ENCODE peak calls at places on chromosome 22, in eight cellular contexts. Z is ureter, A is HuH-7.5, G is B cell, I is endothelial cell, F is ecto neural progenitor cell, X is psoas muscle, R is fibroblast of the conjunctiva. P is an unnamed sample.

GRCh38 chr22:49916851-49917250 is 1.4 kb downstream of the ALG12 start:
- DNase-seq in Z (no peak), A (no peak), G (no peak), I (no peak), F (no peak), X (no peak), R (no peak), P (no peak)

GRCh38 chr22:41237707-41238569 is 2.8 kb downstream of the CHADL start:
- DNase-seq in Z (peak), A (peak), G (peak), I (peak), F (peak), X (peak), R (no peak), P (peak)

GRCh38 chr22:33477131-33478111 is 419.2 kb upstream of the SYN3 start:
- DNase-seq in Z (no peak), A (no peak), G (no peak), I (no peak), F (no peak), X (no peak), R (no peak), P (no peak)

GRCh38 chr22:47112994-47113879 is 350.8 kb downstream of the TBC1D22A start:
- DNase-seq in Z (no peak), A (no peak), G (no peak), I (no peak), F (no peak), X (no peak), R (no peak), P (no peak)

GRCh38 chr22:37893583-37893983 is 12.5 kb upstream of the MICALL1 start:
- DNase-seq in Z (no peak), A (no peak), G (no peak), I (no peak), F (no peak), X (no peak), R (no peak), P (no peak)

GRCh38 chr22:49307870-49308269 is 519.8 kb downstream of the BRD1 start:
- DNase-seq in Z (peak), A (no peak), G (no peak), I (peak), F (peak), X (peak), R (no peak), P (no peak)

GRCh38 chr22:27835446-27835845 is 33.9 kb upstream of the MN1 start:
- DNase-seq in Z (no peak), A (no peak), G (no peak), I (no peak), F (no peak), X (no peak), R (no peak), P (no peak)

GRCh38 chr22:38724926-38725571 is 19.3 kb downstream of the GTPBP1 start:
- DNase-seq in Z (no peak), A (peak), G (peak), I (peak), F (no peak), X (peak), R (no peak), P (no peak)

GRCh38 chr22:21450320-21450831 is 16.8 kb upstream of the TMEM191C start:
- DNase-seq in Z (peak), A (no peak), G (no peak), I (peak), F (no peak), X (no peak), R (no peak), P (no peak)

GRCh38 chr22:37639070-37639760 is at the start of gene SH3BP1:
- DNase-seq in Z (peak), A (peak), G (peak), I (peak), F (peak), X (peak), R (no peak), P (no peak)

GRCh38 chr22:29553391-29554224 is at the start of gene THOC5:
- DNase-seq in Z (peak), A (peak), G (peak), I (peak), F (peak), X (peak), R (peak), P (peak)

GRCh38 chr22:42434283-42434682 is 2.1 kb upstream of the NFAM1 start:
- DNase-seq in Z (no peak), A (no peak), G (no peak), I (no peak), F (no peak), X (no peak), R (no peak), P (no peak)

GRCh38 chr22:39316440-39317083 is 2.9 kb downstream of the RPL3 start:
- DNase-seq in Z (peak), A (no peak), G (peak), I (peak), F (peak), X (peak), R (peak), P (no peak)

GRCh38 chr22:50267591-50268390 is 2.4 kb downstream of the MAPK11 start:
- DNase-seq in Z (peak), A (peak), G (peak), I (peak), F (no peak), X (peak), R (no peak), P (no peak)

GRCh38 chr22:49007013-49007653 is 820.5 kb downstream of the BRD1 start:
- DNase-seq in Z (no peak), A (no peak), G (no peak), I (no peak), F (peak), X (peak), R (no peak), P (no peak)

GRCh38 chr22:46957521-46957920 is 195.1 kb downstream of the TBC1D22A start:
- DNase-seq in Z (no peak), A (no peak), G (no peak), I (no peak), F (no peak), X (peak), R (no peak), P (no peak)

GRCh38 chr22:50486561-50487289 is at the start of gene MIOX:
- DNase-seq in Z (no peak), A (no peak), G (no peak), I (no peak), F (no peak), X (no peak), R (no peak), P (no peak)

GRCh38 chr22:39482768-39483167 is 19.3 kb upstream of the MIEF1 start:
- DNase-seq in Z (no peak), A (no peak), G (no peak), I (no peak), F (no peak), X (no peak), R (no peak), P (no peak)

GRCh38 chr22:45946805-45947600 is 30.0 kb downstream of the WNT7B start:
- DNase-seq in Z (no peak), A (no peak), G (peak), I (no peak), F (no peak), X (no peak), R (no peak), P (no peak)

GRCh38 chr22:44211946-44212930 is 31.5 kb downstream of the PARVG start:
- DNase-seq in Z (no peak), A (no peak), G (no peak), I (no peak), F (peak), X (no peak), R (no peak), P (no peak)

GRCh38 chr22:36334081-36334831 is 53.5 kb downstream of the MYH9 start:
- DNase-seq in Z (no peak), A (no peak), G (no peak), I (peak), F (no peak), X (no peak), R (no peak), P (no peak)

GRCh38 chr22:35900483-35901168 is 128.0 kb downstream of the RBFOX2 start:
- DNase-seq in Z (no peak), A (no peak), G (no peak), I (no peak), F (no peak), X (no peak), R (no peak), P (no peak)

GRCh38 chr22:44085743-44086741 is 61.9 kb downstream of the PARVB start:
- DNase-seq in Z (peak), A (peak), G (peak), I (peak), F (no peak), X (peak), R (peak), P (peak)

GRCh38 chr22:20430641-20431519 is 6.7 kb downstream of the SCARF2 start:
- DNase-seq in Z (no peak), A (peak), G (peak), I (peak), F (peak), X (peak), R (no peak), P (no peak)